ENCODE peak calls at places on chromosomes 12 and 14, in eight cellular contexts. B is choroid plexus epithelial cell; T is stimulated activated CD4-positive, alpha-beta T cell treated with anti-CD3 and anti-CD28 coated beads, Interleukin-2, amount 100 ng/mL, for 48 hours; Z is SHP77 treated with DMSO at 0.1 percent for 48 hours; W is cardiac muscle cell; Q is uterus; E is left cardiac atrium; Y is IMR-90. G is an unnamed sample.

GRCh38 chr12:67320614-67321305 is 51.6 kb downstream of the CAND1 start:
- DNase-seq in Z (no peak), Q (no peak), Y (peak), E (no peak), T (no peak), B (peak), W (no peak), G (no peak)

GRCh38 chr12:29044799-29045198 is 104.3 kb upstream of the FAR2 start:
- DNase-seq in Q (no peak), B (no peak), T (no peak), E (no peak), W (no peak), Z (no peak), Y (no peak), G (no peak)

GRCh38 chr12:70638639-70639349 is 1.6 kb upstream of the PTPRB start:
- DNase-seq in T (no peak), W (no peak), Z (no peak), Q (no peak), E (no peak), B (no peak), Y (no peak), G (no peak)

GRCh38 chr14:95018845-95019244 is 138.5 kb downstream of the DICER1 start:
- DNase-seq in Z (no peak), W (no peak), B (no peak), E (no peak), Y (no peak), Q (no peak), T (no peak), G (no peak)

GRCh38 chr14:77804592-77804991 is 4.7 kb downstream of the ADCK1 start:
- DNase-seq in T (peak), E (no peak), Q (no peak), W (no peak), Z (no peak), Y (no peak), B (peak), G (peak)

GRCh38 chr12:104049278-104050257 is at the start of gene GLT8D2:
- DNase-seq in W (peak), B (peak), E (peak), T (no peak), Q (peak), Z (no peak), Y (peak), G (peak)

GRCh38 chr12:52630104-52630500 is 11.7 kb upstream of the KRT73 start:
- DNase-seq in E (no peak), Y (no peak), W (no peak), Q (no peak), B (no peak), T (no peak), Z (no peak), G (no peak)

GRCh38 chr12:102753802-102754201 is 163.2 kb downstream of the PAH start:
- DNase-seq in E (no peak), W (no peak), Q (no peak), Z (no peak), Y (no peak), B (no peak), T (no peak), G (no peak)

GRCh38 chr12:22658214-22658613 is 33.2 kb downstream of the ETNK1 start:
- DNase-seq in B (peak), Q (no peak), E (no peak), Y (peak), T (peak), Z (no peak), W (no peak), G (no peak)

GRCh38 chr12:122840580-122841513 is 5.6 kb downstream of the HIP1R start:
- DNase-seq in W (no peak), E (no peak), Z (peak), B (no peak), Q (no peak), T (no peak), Y (no peak), G (no peak)

GRCh38 chr14:85428926-85429325 is 101.0 kb upstream of the FLRT2 start:
- DNase-seq in Q (no peak), B (no peak), T (no peak), E (no peak), Y (peak), W (no peak), Z (no peak), G (no peak)

GRCh38 chr12:72273499-72273837 is 1.3 kb downstream of the TRHDE start:
- DNase-seq in W (no peak), E (no peak), Y (no peak), Q (no peak), B (no peak), Z (no peak), T (no peak), G (no peak)

GRCh38 chr12:119989619-119990381 is 764 bp downstream of the BICDL1 start:
- DNase-seq in B (peak), W (peak), T (peak), E (peak), Y (peak), Z (no peak), Q (peak), G (peak)

GRCh38 chr14:21084396-21084795 is 14.1 kb downstream of the ZNF219 start:
- DNase-seq in T (no peak), Q (no peak), W (no peak), E (no peak), B (no peak), Y (no peak), Z (no peak), G (no peak)

GRCh38 chr14:91414475-91415342 is 2.9 kb downstream of the CCDC88C start:
- DNase-seq in E (no peak), T (no peak), Q (no peak), W (no peak), B (no peak), Y (no peak), Z (no peak), G (no peak)

GRCh38 chr12:112176321-112177010 is 51.1 kb downstream of the TRAFD1 start:
- DNase-seq in W (no peak), Z (no peak), E (no peak), B (no peak), T (no peak), Q (no peak), Y (no peak), G (no peak)

GRCh38 chr14:30402846-30403245 is 156.1 kb upstream of the G2E3 start:
- DNase-seq in W (no peak), T (no peak), Y (no peak), B (no peak), Z (no peak), E (no peak), Q (no peak), G (no peak)

GRCh38 chr12:19440019-19440858 is 947 bp downstream of the AEBP2 start:
- DNase-seq in Z (no peak), B (peak), T (peak), Y (peak), E (peak), Q (peak), W (peak), G (peak)

GRCh38 chr12:94509317-94509716 is 49.6 kb upstream of the CEP83 start:
- DNase-seq in B (peak), W (no peak), E (no peak), Y (no peak), Q (no peak), T (no peak), Z (no peak), G (no peak)

GRCh38 chr14:103332143-103332919 is 1.7 kb upstream of the EIF5 start:
- DNase-seq in T (no peak), W (no peak), Z (no peak), B (no peak), E (no peak), Q (no peak), Y (no peak), G (no peak)

GRCh38 chr14:69637503-69638030 is 26.2 kb downstream of the SUSD6 start:
- DNase-seq in E (no peak), B (no peak), Q (no peak), Z (peak), T (no peak), W (peak), Y (no peak), G (peak)

GRCh38 chr12:24297516-24297915 is 348.0 kb upstream of the SOX5 start:
- DNase-seq in Y (no peak), Q (no peak), E (no peak), T (no peak), Z (no peak), B (peak), W (no peak), G (no peak)

GRCh38 chr14:77407158-77407557 is 16.2 kb downstream of the NOXRED1 start:
- DNase-seq in Y (no peak), W (no peak), Z (no peak), Q (no peak), E (no peak), T (no peak), B (peak), G (no peak)

GRCh38 chr12:66195242-66195641 is 6.2 kb downstream of the IRAK3 start:
- DNase-seq in T (no peak), W (peak), B (peak), Z (no peak), Y (no peak), E (no peak), Q (no peak), G (no peak)

GRCh38 chr14:24293525-24293924 is 6.1 kb downstream of the DHRS1 start:
- DNase-seq in E (no peak), T (no peak), W (no peak), Z (no peak), Q (no peak), Y (no peak), B (no peak), G (no peak)

GRCh38 chr12:125376422-125376821 is 311.2 kb downstream of the AACS start:
- DNase-seq in Z (no peak), W (no peak), Y (no peak), E (no peak), T (no peak), B (no peak), Q (no peak), G (no peak)

GRCh38 chr14:63435838-63436237 is 107.3 kb downstream of the PPP2R5E start:
- DNase-seq in T (no peak), E (peak), Y (peak), Z (no peak), Q (peak), B (peak), W (no peak), G (no peak)

GRCh38 chr12:26188641-26189040 is 6.7 kb upstream of the SSPN start:
- DNase-seq in E (no peak), W (no peak), T (no peak), Z (no peak), Y (peak), B (peak), Q (no peak), G (no peak)

GRCh38 chr12:34591966-34592365 is 569.7 kb downstream of the ALG10 start:
- DNase-seq in T (no peak), Y (no peak), W (no peak), Z (no peak), B (no peak), E (no peak), Q (no peak), G (no peak)

GRCh38 chr14:55122441-55122986 is 6.5 kb upstream of the LGALS3 start:
- DNase-seq in W (peak), Q (no peak), T (no peak), Z (no peak), B (peak), E (peak), Y (peak), G (peak)

GRCh38 chr12:47507221-47507620 is 198.6 kb downstream of the RPAP3 start:
- DNase-seq in Q (no peak), W (no peak), Y (peak), Z (no peak), B (no peak), E (no peak), T (no peak), G (no peak)

GRCh38 chr14:101222362-101223090 is 319.0 kb upstream of the RTL1 start:
- DNase-seq in B (no peak), T (no peak), Q (no peak), E (no peak), Y (no peak), Z (no peak), W (no peak), G (no peak)

GRCh38 chr12:49887536-49888401 is 15.9 kb downstream of the FAIM2 start:
- DNase-seq in T (no peak), Z (no peak), B (no peak), W (no peak), E (no peak), Q (no peak), Y (no peak), G (no peak)

GRCh38 chr14:90642239-90642717 is 174.0 kb downstream of the TTC7B start:
- DNase-seq in B (peak), Z (no peak), E (no peak), Y (peak), W (peak), Q (no peak), T (no peak), G (no peak)

GRCh38 chr12:92079054-92079385 is 66.6 kb downstream of the BTG1 start:
- DNase-seq in W (no peak), B (no peak), Z (no peak), T (no peak), Y (no peak), Q (no peak), E (no peak), G (no peak)

GRCh38 chr12:18422849-18423248 is 161.5 kb downstream of the PIK3C2G start:
- DNase-seq in B (peak), Q (no peak), Z (no peak), W (no peak), E (no peak), Y (peak), T (no peak), G (no peak)

G was measured in mucosa of descending colon.